ENCODE peak calls at places on chromosomes 5 and 9, in ten cellular contexts. H, R, C, E, V, P, L, A, W and F are unnamed samples.

GRCh38 chr9:131641618-131642495 is 96.5 kb downstream of the PRRT1B start:
- DNase-seq in H (peak; percentile 68), R (no peak), C (no peak), E (no peak), V (no peak), P (no peak), L (no peak), A (no peak), W (no peak), F (peak; percentile 71)

GRCh38 chr5:64971538-64971937 is 202.8 kb downstream of the CWC27 start:
- DNase-seq in H (no peak), R (peak; percentile 48), C (no peak), E (no peak), V (no peak), P (no peak), L (no peak), A (no peak), W (no peak), F (no peak)

GRCh38 chr9:35035851-35036701 is 36.3 kb downstream of the VCP start:
- DNase-seq in H (peak; percentile 21), R (peak; percentile 38), C (peak; percentile 73), E (no peak), V (peak; percentile 11), P (peak; percentile 77), L (no peak), A (no peak), W (peak; percentile 75), F (no peak)

GRCh38 chr9:109052416-109052815 is 39.1 kb upstream of the CTNNAL1 start:
- DNase-seq in H (no peak), R (peak; percentile 30), C (no peak), E (no peak), V (no peak), P (no peak), L (no peak), A (no peak), W (no peak), F (no peak)

GRCh38 chr5:179253730-179254129 is 91.5 kb downstream of the ADAMTS2 start:
- DNase-seq in H (peak; percentile 3), R (no peak), C (no peak), E (peak; percentile 36), V (no peak), P (peak; percentile 64), L (no peak), A (no peak), W (peak; percentile 12), F (no peak)

GRCh38 chr9:99398241-99398640 is 176.2 kb downstream of the SEC61B start:
- DNase-seq in H (no peak), R (no peak), C (no peak), E (no peak), V (no peak), P (no peak), L (no peak), A (no peak), W (no peak), F (no peak)

GRCh38 chr5:109035470-109035869 is 287.8 kb downstream of the FER start:
- DNase-seq in H (no peak), R (peak; percentile 40), C (no peak), E (no peak), V (no peak), P (no peak), L (no peak), A (no peak), W (no peak), F (no peak)

GRCh38 chr5:108655750-108656450 is 91.8 kb upstream of the FER start:
- DNase-seq in H (no peak), R (peak; percentile 71), C (no peak), E (no peak), V (no peak), P (no peak), L (peak; percentile 64), A (no peak), W (no peak), F (no peak)

GRCh38 chr5:139658501-139658927 is 10.4 kb downstream of the CXXC5 start:
- DNase-seq in H (no peak), R (peak; percentile 51), C (no peak), E (no peak), V (no peak), P (no peak), L (no peak), A (no peak), W (no peak), F (no peak)

GRCh38 chr5:150781706-150782614 is 3.4 kb downstream of the SMIM3 start:
- DNase-seq in H (peak; percentile 51), R (peak; percentile 96), C (peak; percentile 52), E (no peak), V (no peak), P (no peak), L (no peak), A (peak; percentile 36), W (peak; percentile 87), F (no peak)

GRCh38 chr9:111298831-111299603 is 31.0 kb downstream of the OR2K2 start:
- DNase-seq in H (peak; percentile 11), R (peak; percentile 81), C (peak; percentile 39), E (no peak), V (no peak), P (no peak), L (no peak), A (peak; percentile 64), W (no peak), F (peak; percentile 63)

GRCh38 chr5:6686916-6687409 is 26.3 kb upstream of the TENT4A start:
- DNase-seq in H (no peak), R (peak; percentile 60), C (no peak), E (no peak), V (no peak), P (no peak), L (peak; percentile 19), A (no peak), W (peak; percentile 58), F (peak; percentile 7)

GRCh38 chr9:125106285-125106893 is 36.9 kb downstream of the SCAI start:
- DNase-seq in H (no peak), R (peak; percentile 79), C (no peak), E (no peak), V (no peak), P (no peak), L (no peak), A (no peak), W (no peak), F (no peak)

DNA sequence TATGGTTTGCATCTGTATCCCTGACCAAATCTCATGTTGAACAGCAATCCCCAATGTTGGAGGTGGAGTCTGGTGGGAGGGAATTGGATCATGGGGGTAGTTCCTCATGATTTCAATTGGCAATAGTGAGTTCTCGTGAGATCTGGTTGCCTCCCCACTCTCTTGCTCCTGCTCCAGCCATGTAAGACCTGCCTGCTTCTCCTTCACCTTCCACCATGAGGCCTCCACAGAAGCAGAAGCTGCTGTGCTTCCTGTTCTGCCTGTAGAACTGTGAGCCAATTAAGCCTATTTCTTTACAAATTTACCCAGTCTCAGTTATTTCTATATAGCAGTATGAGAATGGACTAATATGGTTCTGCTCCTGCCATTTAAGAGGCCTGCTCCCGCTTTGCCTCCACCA is 32.9 kb downstream of the SCAI start:
- DNase-seq in H (no peak), R (no peak), C (no peak), E (no peak), V (no peak), P (no peak), L (no peak), A (no peak), W (no peak), F (no peak)
- H3K27ac ChIP-seq in H (no peak overlapping the region), R (no peak overlapping the region), C (no peak overlapping the region), E (no peak overlapping the region), V (no peak overlapping the region), P (no peak overlapping the region), L (no peak overlapping the region), A (no peak overlapping the region), W (no peak overlapping the region), F (no peak overlapping the region)

DNA sequence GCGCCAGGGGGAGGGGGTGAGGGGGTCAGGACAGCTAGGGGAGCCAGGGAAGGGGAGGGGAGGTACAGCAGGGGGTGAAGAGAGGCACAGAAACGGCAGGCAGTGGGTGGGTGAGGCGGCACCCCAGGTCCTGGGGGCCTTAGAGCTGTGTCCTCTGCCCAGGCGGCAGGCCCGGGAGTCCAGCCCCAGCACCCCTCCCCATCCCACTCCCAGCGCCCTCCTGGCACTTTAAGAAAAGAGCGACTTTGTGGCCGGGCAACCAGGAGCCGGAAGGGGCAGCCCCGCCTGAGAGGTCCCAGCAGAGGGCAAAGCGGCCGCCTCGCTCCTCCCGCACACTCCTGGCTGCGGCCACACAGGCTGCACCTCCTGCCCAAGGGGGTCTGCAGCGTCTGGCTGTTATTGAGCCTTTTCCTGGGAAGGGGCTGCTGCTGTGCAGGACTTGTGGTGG is 42.6 kb downstream of the NACC2 start:
- DNase-seq in H (no peak), R (no peak), C (no peak), E (no peak), V (no peak), P (peak; percentile 76), L (no peak), A (no peak), W (peak; percentile 67), F (peak; percentile 26)
- H3K27ac ChIP-seq in H (peak overlapping the region; percentile 81), R (peak overlapping the region; percentile 88), C (peak overlapping the region; percentile 32), E (peak overlapping the region; percentile 79), V (no peak overlapping the region), P (peak overlapping the region; percentile 85), L (no peak overlapping the region), A (peak overlapping the region; percentile 68), W (no peak overlapping the region), F (no peak overlapping the region)

DNA sequence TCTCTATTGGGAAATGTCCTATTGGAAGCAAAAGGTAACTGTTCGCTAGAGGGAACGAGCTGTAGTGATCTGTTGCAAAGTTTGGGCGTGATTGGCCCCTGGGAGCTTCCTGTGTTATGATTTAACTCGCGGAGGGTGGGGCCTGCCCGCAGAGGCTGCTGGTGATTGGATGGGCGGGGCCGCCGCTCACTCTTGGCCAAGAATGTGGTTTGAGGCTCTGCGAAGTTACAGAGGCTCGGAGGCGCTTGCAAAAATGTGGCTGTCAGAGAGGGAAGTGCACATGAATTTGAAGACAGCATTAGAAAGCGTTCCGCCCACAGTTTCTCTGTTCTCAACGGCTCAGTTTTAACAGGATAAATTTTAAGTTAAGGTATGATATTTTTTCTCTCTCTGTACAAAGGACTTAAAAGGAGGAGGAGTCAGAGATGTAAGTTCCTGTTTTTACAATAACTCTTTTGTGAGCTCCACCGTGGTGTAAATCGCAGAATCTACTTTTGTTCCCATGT is 46.9 kb downstream of the CNTRL start:
- DNase-seq in H (peak; percentile 97), R (peak; percentile 94), C (peak; percentile 96), E (peak; percentile 97), V (peak; percentile 93), P (peak; percentile 99), L (peak; percentile 84), A (peak; percentile 97), W (peak; percentile 97), F (peak; percentile 97)
- H3K27ac ChIP-seq in H (peak overlapping the region; percentile 79), R (no peak overlapping the region), C (no peak overlapping the region), E (peak overlapping the region; percentile 49), V (peak overlapping the region; percentile 72), P (peak overlapping the region; percentile 37), L (peak overlapping the region; percentile 44), A (peak overlapping the region; percentile 71), W (no peak overlapping the region), F (no peak overlapping the region)

DNA sequence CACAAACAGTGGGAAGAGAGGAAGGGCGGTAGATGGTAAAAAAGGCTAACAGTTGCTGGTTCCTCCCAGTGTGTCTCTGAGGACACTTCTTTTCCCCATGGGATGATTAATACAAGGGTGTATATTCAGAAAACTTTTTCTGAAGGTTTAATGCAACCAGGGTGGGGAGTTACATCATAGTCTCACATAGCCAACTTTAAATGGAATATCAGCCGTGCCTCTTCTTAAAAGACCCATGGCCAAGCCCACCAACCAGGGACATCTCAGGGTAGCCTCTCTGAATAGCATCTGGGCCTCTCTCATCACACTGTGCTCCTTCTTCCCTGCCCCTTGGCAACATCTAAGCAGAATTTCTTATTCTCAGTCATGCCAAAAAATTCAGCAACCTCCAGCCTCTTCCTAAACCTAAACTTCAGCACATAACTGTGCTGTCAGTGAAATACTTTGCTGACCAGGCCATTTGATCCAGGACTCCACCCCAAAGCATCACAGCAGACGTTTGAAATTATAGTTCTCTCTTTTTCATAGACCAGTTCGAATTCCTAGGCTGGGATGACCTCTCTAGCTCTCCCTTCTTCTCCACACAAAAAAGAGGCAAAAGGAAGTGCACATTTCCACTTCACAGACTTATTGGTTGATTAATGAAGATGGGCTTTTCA is 85.3 kb upstream of the RAI14 start:
- DNase-seq in H (no peak), R (peak; percentile 75), C (no peak), E (no peak), V (no peak), P (no peak), L (no peak), A (no peak), W (no peak), F (no peak)
- H3K27ac ChIP-seq in H (no peak overlapping the region), R (peak overlapping the region; percentile 95), C (no peak overlapping the region), E (no peak overlapping the region), V (no peak overlapping the region), P (no peak overlapping the region), L (peak overlapping the region; percentile 27), A (no peak overlapping the region), W (no peak overlapping the region), F (no peak overlapping the region)